ENCODE peak calls at places on chromosomes 13 and 19, in ten cellular contexts. J, X, F, Q, A, U, O, Z, H and L are unnamed samples.

GRCh38 chr19:9494096-9494495 is 4.3 kb downstream of the ZNF560 start:
- DNase-seq in J (no peak), X (no peak), F (no peak), Q (no peak), A (no peak), U (no peak), O (no peak), Z (no peak), H (no peak), L (no peak)

GRCh38 chr13:36475468-36475867 is 43.2 kb downstream of the CCNA1 start:
- DNase-seq in J (peak), X (no peak), F (no peak), Q (peak), A (no peak), U (peak), O (no peak), Z (no peak), H (peak), L (peak)

GRCh38 chr19:46759817-46760333 is 13.6 kb upstream of the STRN4 start:
- DNase-seq in J (peak), X (no peak), F (no peak), Q (no peak), A (no peak), U (no peak), O (no peak), Z (peak), H (peak), L (peak)

GRCh38 chr19:2048959-2049740 is 1.9 kb downstream of the MKNK2 start:
- DNase-seq in J (peak), X (no peak), F (no peak), Q (peak), A (no peak), U (no peak), O (no peak), Z (no peak), H (no peak), L (no peak)

GRCh38 chr13:50224534-50224933 is 209.3 kb downstream of the KCNRG start:
- DNase-seq in J (peak), X (no peak), F (no peak), Q (no peak), A (no peak), U (no peak), O (no peak), Z (no peak), H (peak), L (peak)

GRCh38 chr13:103140001-103140671 is 73.9 kb upstream of the SLC10A2 start:
- DNase-seq in J (peak), X (peak), F (no peak), Q (peak), A (no peak), U (no peak), O (peak), Z (peak), H (peak), L (peak)

GRCh38 chr13:48504606-48505369 is 28.1 kb downstream of the RCBTB2 start:
- DNase-seq in J (no peak), X (no peak), F (no peak), Q (no peak), A (no peak), U (no peak), O (no peak), Z (no peak), H (no peak), L (peak)

GRCh38 chr19:46714523-46715106 is 2.3 kb downstream of the PRKD2 start:
- DNase-seq in J (no peak), X (peak), F (no peak), Q (peak), A (no peak), U (peak), O (no peak), Z (no peak), H (no peak), L (no peak)

GRCh38 chr19:14563989-14564650 is 7.7 kb downstream of the NDUFB7 start:
- DNase-seq in J (peak), X (peak), F (no peak), Q (peak), A (no peak), U (peak), O (peak), Z (peak), H (peak), L (peak)

GRCh38 chr13:111139452-111139851 is 24.3 kb downstream of the ARHGEF7 start:
- DNase-seq in J (no peak), X (no peak), F (no peak), Q (no peak), A (no peak), U (no peak), O (no peak), Z (no peak), H (no peak), L (no peak)

GRCh38 chr19:39768334-39768733 is 10.3 kb upstream of the LEUTX start:
- DNase-seq in J (no peak), X (no peak), F (no peak), Q (no peak), A (no peak), U (no peak), O (no peak), Z (no peak), H (no peak), L (peak)

GRCh38 chr13:49895826-49896225 is 40.3 kb downstream of the SPRYD7 start:
- DNase-seq in J (no peak), X (no peak), F (no peak), Q (no peak), A (no peak), U (no peak), O (no peak), Z (no peak), H (no peak), L (no peak)

GRCh38 chr19:44943801-44944249 is 1.8 kb downstream of the APOC4 start:
- DNase-seq in J (no peak), X (no peak), F (no peak), Q (peak), A (no peak), U (no peak), O (no peak), Z (peak), H (no peak), L (no peak)

GRCh38 chr13:87884874-87885273 is 213.7 kb downstream of the SLITRK5 start:
- DNase-seq in J (peak), X (no peak), F (peak), Q (no peak), A (peak), U (no peak), O (peak), Z (no peak), H (peak), L (peak)

GRCh38 chr19:32605544-32605943 is 24.6 kb downstream of the PDCD5 start:
- DNase-seq in J (no peak), X (no peak), F (no peak), Q (no peak), A (no peak), U (no peak), O (no peak), Z (no peak), H (no peak), L (no peak)

GRCh38 chr13:50928609-50929274 is 19.2 kb downstream of the RNASEH2B start:
- DNase-seq in J (no peak), X (no peak), F (no peak), Q (no peak), A (no peak), U (no peak), O (no peak), Z (no peak), H (peak), L (no peak)

GRCh38 chr13:91664036-91664435 is 265.6 kb downstream of the GPC5 start:
- DNase-seq in J (no peak), X (no peak), F (no peak), Q (no peak), A (no peak), U (no peak), O (no peak), Z (no peak), H (no peak), L (peak)

GRCh38 chr19:30066781-30067759 is 125.0 kb downstream of the URI1 start:
- DNase-seq in J (no peak), X (no peak), F (no peak), Q (peak), A (no peak), U (no peak), O (no peak), Z (no peak), H (no peak), L (no peak)

GRCh38 chr13:27038323-27038722 is 133.3 kb downstream of the USP12 start:
- DNase-seq in J (peak), X (no peak), F (no peak), Q (no peak), A (no peak), U (no peak), O (peak), Z (peak), H (peak), L (peak)

GRCh38 chr13:113457510-113457909 is 4.2 kb upstream of the ADPRHL1 start:
- DNase-seq in J (no peak), X (no peak), F (no peak), Q (no peak), A (no peak), U (no peak), O (no peak), Z (no peak), H (no peak), L (no peak)

GRCh38 chr13:84430441-84430840 is 548.2 kb upstream of the SLITRK1 start:
- DNase-seq in J (peak), X (no peak), F (no peak), Q (no peak), A (no peak), U (no peak), O (no peak), Z (no peak), H (no peak), L (no peak)

GRCh38 chr13:108929532-108929931 is 300.1 kb downstream of the MYO16 start:
- DNase-seq in J (no peak), X (no peak), F (no peak), Q (no peak), A (no peak), U (no peak), O (no peak), Z (no peak), H (peak), L (no peak)

GRCh38 chr13:63184693-63185092 is 1769.0 kb upstream of the PCDH20 start:
- DNase-seq in J (peak), X (no peak), F (peak), Q (no peak), A (no peak), U (no peak), O (peak), Z (peak), H (peak), L (peak)

GRCh38 chr13:113557013-113557412 is 27.5 kb upstream of the TFDP1 start:
- DNase-seq in J (no peak), X (no peak), F (no peak), Q (no peak), A (no peak), U (no peak), O (no peak), Z (no peak), H (no peak), L (no peak)

GRCh38 chr19:7682175-7682855 is 1.7 kb downstream of the TRAPPC5 start:
- DNase-seq in J (no peak), X (no peak), F (no peak), Q (no peak), A (no peak), U (no peak), O (no peak), Z (no peak), H (no peak), L (no peak)

GRCh38 chr19:48513289-48514122 is 1.9 kb upstream of the LMTK3 start:
- DNase-seq in J (peak), X (peak), F (no peak), Q (peak), A (peak), U (peak), O (peak), Z (peak), H (peak), L (peak)

GRCh38 chr13:77375554-77375953 is 48.7 kb upstream of the MYCBP2 start:
- DNase-seq in J (no peak), X (no peak), F (no peak), Q (no peak), A (no peak), U (no peak), O (no peak), Z (no peak), H (no peak), L (peak)

GRCh38 chr19:743168-743687 is 7.7 kb upstream of the MISP start:
- DNase-seq in J (no peak), X (no peak), F (no peak), Q (no peak), A (no peak), U (no peak), O (no peak), Z (no peak), H (peak), L (no peak)

GRCh38 chr13:46593403-46593802 is 40.4 kb downstream of the LRCH1 start:
- DNase-seq in J (no peak), X (no peak), F (no peak), Q (peak), A (no peak), U (peak), O (no peak), Z (no peak), H (no peak), L (no peak)

GRCh38 chr13:30792257-30793000 is 57.1 kb downstream of the ALOX5AP start:
- DNase-seq in J (peak), X (peak), F (peak), Q (no peak), A (peak), U (no peak), O (peak), Z (peak), H (peak), L (peak)

GRCh38 chr19:1811472-1811894 is 593 bp downstream of the ATP8B3 start:
- DNase-seq in J (peak), X (no peak), F (no peak), Q (peak), A (no peak), U (peak), O (peak), Z (peak), H (peak), L (peak)

GRCh38 chr19:29105629-29106352 is 107.2 kb downstream of the UQCRFS1 start:
- DNase-seq in J (no peak), X (no peak), F (no peak), Q (no peak), A (peak), U (no peak), O (no peak), Z (no peak), H (no peak), L (no peak)

GRCh38 chr13:114067381-114067885 is 65.0 kb downstream of the RASA3 start:
- DNase-seq in J (no peak), X (no peak), F (no peak), Q (peak), A (no peak), U (peak), O (peak), Z (peak), H (peak), L (peak)

GRCh38 chr13:31504918-31505317 is 234.4 kb upstream of the RXFP2 start:
- DNase-seq in J (no peak), X (no peak), F (no peak), Q (no peak), A (no peak), U (no peak), O (no peak), Z (no peak), H (no peak), L (no peak)

GRCh38 chr19:5985098-5985783 is 7.3 kb upstream of the RANBP3 start:
- DNase-seq in J (peak), X (no peak), F (no peak), Q (no peak), A (no peak), U (no peak), O (peak), Z (peak), H (peak), L (peak)

GRCh38 chr19:48985711-48986110 is 7.4 kb downstream of the GYS1 start:
- DNase-seq in J (no peak), X (no peak), F (no peak), Q (no peak), A (no peak), U (no peak), O (no peak), Z (no peak), H (no peak), L (no peak)

GRCh38 chr19:2080336-2080988 is 15.7 kb downstream of the MOB3A start:
- DNase-seq in J (no peak), X (no peak), F (no peak), Q (no peak), A (no peak), U (no peak), O (no peak), Z (no peak), H (no peak), L (peak)

GRCh38 chr13:79385694-79386093 is 20.4 kb downstream of the RBM26 start:
- DNase-seq in J (peak), X (no peak), F (no peak), Q (no peak), A (no peak), U (no peak), O (no peak), Z (no peak), H (no peak), L (peak)